ENCODE peak calls at places on chromosomes 13 and 19, in six cellular contexts. G, Y, R, S, T and C are unnamed samples. For H3K36me3 and H3K9me3, the result is how much of the 10 kb centered on the place peaks cover.

GRCh38 chr19:13839193-13839937 is 37.6 kb upstream of the NANOS3 start:
- DNase-seq in R (peak), T (peak), Y (peak), G (no peak), S (peak), C (peak)

GRCh38 chr13:31044658-31045620 is 112.5 kb downstream of the TEX26 start:
- DNase-seq in S (no peak), Y (no peak), R (no peak), G (no peak), T (no peak), C (no peak)

GRCh38 chr13:61286148-61286745 is 129.4 kb downstream of the PCDH20 start:
- DNase-seq in R (no peak), G (no peak), S (no peak), T (no peak), Y (no peak), C (no peak)

GRCh38 chr13:28637714-28638355 is 21.1 kb upstream of the POMP start:
- DNase-seq in G (no peak), S (no peak), T (no peak), Y (no peak), R (no peak), C (no peak)

GRCh38 chr13:39405596-39405995 is 197.4 kb downstream of the LHFPL6 start:
- DNase-seq in G (no peak), R (no peak), Y (no peak), S (no peak), T (no peak), C (no peak)

GRCh38 chr13:46181799-46182490 is at the start of gene LCP1:
- DNase-seq in Y (peak), G (peak), S (no peak), R (no peak), T (peak), C (no peak)

GRCh38 chr19:9431475-9431874 is 3.9 kb downstream of the ZNF266 start:
- DNase-seq in S (no peak), Y (no peak), R (no peak), T (peak), G (no peak), C (peak)

GRCh38 chr13:99053636-99054233 is 75.9 kb upstream of the DOCK9 start:
- DNase-seq in R (no peak), S (peak), T (no peak), Y (no peak), G (no peak), C (no peak)

GRCh38 chr19:18029617-18030338 is 21.8 kb downstream of the ARRDC2 start:
- DNase-seq in Y (no peak), R (no peak), G (no peak), S (peak), T (no peak), C (peak)

GRCh38 chr13:77928909-77929308 is 10.3 kb upstream of the EDNRB start:
- DNase-seq in T (no peak), R (no peak), Y (no peak), S (no peak), G (no peak), C (no peak)

GRCh38 chr13:98293103-98293502 is 116.0 kb upstream of the RNF113B start:
- DNase-seq in Y (peak), G (no peak), T (no peak), S (no peak), R (no peak), C (no peak)

GRCh38 chr13:99345345-99345744 is 38.1 kb upstream of the GPR183 start:
- DNase-seq in T (no peak), G (no peak), Y (no peak), R (peak), S (peak), C (no peak)

GRCh38 chr13:25292301-25292700 is 5.0 kb upstream of the MTMR6 start:
- DNase-seq in G (no peak), R (no peak), Y (no peak), T (no peak), S (no peak), C (no peak)

GRCh38 chr13:71525004-71525403 is 342.0 kb downstream of the DACH1 start:
- DNase-seq in R (no peak), T (no peak), G (no peak), Y (no peak), S (no peak), C (no peak)

GRCh38 chr13:96090240-96091101 is 564 bp downstream of the HS6ST3 start:
- DNase-seq in Y (no peak), T (no peak), R (no peak), G (no peak), S (no peak), C (peak)

GRCh38 chr13:105464249-105464648 is 1071.2 kb downstream of the EFNB2 start:
- DNase-seq in R (no peak), G (no peak), T (no peak), Y (no peak), S (no peak), C (no peak)

GRCh38 chr13:99450416-99450815 is 50.9 kb upstream of the TM9SF2 start:
- DNase-seq in R (no peak), Y (no peak), G (no peak), S (peak), T (no peak), C (no peak)

GRCh38 chr19:38786572-38787265 is 2.3 kb upstream of the LGALS7B start:
- DNase-seq in R (no peak), T (no peak), G (no peak), S (no peak), Y (no peak), C (no peak)

GRCh38 chr13:96769874-96770273 is 224.4 kb downstream of the OXGR1 start:
- DNase-seq in R (no peak), Y (no peak), G (no peak), T (no peak), S (no peak), C (no peak)

GRCh38 chr19:43624933-43625332 is 5.5 kb upstream of the ZNF428 start:
- DNase-seq in S (no peak), R (no peak), Y (peak), T (peak), G (peak), C (peak)

GRCh38 chr19:28686741-28687140 is 526.2 kb downstream of the UQCRFS1 start:
- DNase-seq in T (no peak), R (no peak), Y (no peak), S (no peak), G (no peak), C (no peak)

GRCh38 chr13:51435002-51435578 is 17.7 kb downstream of the INTS6 start:
- DNase-seq in R (no peak), T (no peak), S (no peak), Y (no peak), G (no peak), C (no peak)

GRCh38 chr19:2823646-2824045 is 4.0 kb downstream of the ZNF554 start:
- DNase-seq in S (no peak), Y (no peak), T (no peak), R (no peak), G (no peak), C (no peak)

GRCh38 chr13:27274631-27275030 is 4.0 kb downstream of the RASL11A start:
- DNase-seq in Y (no peak), T (no peak), R (no peak), S (no peak), G (no peak), C (no peak)

GRCh38 chr19:33988601-33989000 is 183.7 kb upstream of the LSM14A start:
- DNase-seq in R (no peak), Y (no peak), G (no peak), T (no peak), S (no peak), C (no peak)

GRCh38 chr13:36858285-36858684 is 39.3 kb downstream of the RFXAP start:
- DNase-seq in Y (no peak), T (no peak), G (no peak), R (no peak), S (no peak), C (no peak)

GRCh38 chr13:31951215-31951678 is 80.3 kb upstream of the FRY start:
- DNase-seq in S (no peak), T (no peak), R (no peak), G (peak), Y (peak), C (peak)

GRCh38 chr13:48000559-48001126 is 430 bp downstream of the SUCLA2 start:
- DNase-seq in T (no peak), R (no peak), S (no peak), G (no peak), Y (peak), C (peak)

GRCh38 chr19:8204961-8205360 is 4.2 kb upstream of the CERS4 start:
- DNase-seq in G (no peak), T (no peak), S (no peak), R (no peak), Y (no peak), C (no peak)

GRCh38 chr13:21625366-21625765 is 21.4 kb upstream of the MICU2 start:
- DNase-seq in Y (no peak), R (no peak), G (no peak), S (no peak), T (no peak), C (peak)

GRCh38 chr19:47375694-47376588 is 26.8 kb downstream of the DHX34 start:
- DNase-seq in Y (no peak), G (no peak), S (no peak), T (no peak), R (no peak), C (no peak)

GRCh38 chr13:27359203-27359821 is 65.1 kb upstream of the GTF3A start:
- DNase-seq in G (no peak), Y (peak), R (no peak), S (peak), T (peak), C (peak)

GRCh38 chr19:41548047-41548446 is 27.9 kb upstream of the CEACAM21 start:
- DNase-seq in R (no peak), S (no peak), G (no peak), Y (no peak), T (no peak), C (no peak)

GRCh38 chr19:3029070-3029923 is at the start of gene TLE2:
- DNase-seq in T (no peak), G (no peak), Y (no peak), S (no peak), R (no peak), C (no peak)

DNA sequence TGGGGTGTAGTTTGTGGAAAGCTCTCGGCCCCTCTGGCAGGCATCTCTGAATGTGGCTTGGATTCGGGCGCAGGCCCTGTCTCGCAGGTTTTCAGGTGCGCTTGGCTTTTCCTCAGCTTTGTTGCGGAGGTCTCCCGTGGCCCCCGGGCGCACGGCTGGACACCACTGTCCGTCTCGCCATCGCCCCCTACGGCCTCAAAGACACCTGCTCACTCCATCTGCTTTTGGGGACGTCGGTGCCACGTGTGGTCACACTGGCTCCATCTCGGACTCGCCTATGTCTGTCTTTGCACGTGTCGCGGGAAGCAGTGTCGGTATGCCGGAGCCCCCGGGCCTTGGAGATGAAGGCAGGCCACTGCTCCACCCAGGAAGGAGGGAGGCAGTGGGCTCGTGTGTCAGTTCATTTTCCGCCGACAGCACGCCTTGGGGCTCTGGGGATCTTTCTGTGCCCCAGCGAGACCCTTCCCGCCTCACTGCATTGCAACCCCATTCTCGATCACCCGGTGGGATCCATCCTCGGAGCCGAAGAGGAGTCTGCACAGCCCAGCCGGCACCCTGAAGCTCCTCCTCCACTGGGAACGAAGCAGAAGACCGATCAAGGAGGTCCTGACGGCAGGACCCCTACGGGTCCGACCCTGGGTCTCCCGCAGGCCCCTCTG is 42.1 kb downstream of the ZNF146 start:
- DNase-seq in T (no peak), G (no peak), S (no peak), R (no peak), Y (no peak), C (no peak)
- H3K4me3 ChIP-seq in T (no peak), G (peak), S (no peak), R (peak), Y (peak), C (no peak)

DNA sequence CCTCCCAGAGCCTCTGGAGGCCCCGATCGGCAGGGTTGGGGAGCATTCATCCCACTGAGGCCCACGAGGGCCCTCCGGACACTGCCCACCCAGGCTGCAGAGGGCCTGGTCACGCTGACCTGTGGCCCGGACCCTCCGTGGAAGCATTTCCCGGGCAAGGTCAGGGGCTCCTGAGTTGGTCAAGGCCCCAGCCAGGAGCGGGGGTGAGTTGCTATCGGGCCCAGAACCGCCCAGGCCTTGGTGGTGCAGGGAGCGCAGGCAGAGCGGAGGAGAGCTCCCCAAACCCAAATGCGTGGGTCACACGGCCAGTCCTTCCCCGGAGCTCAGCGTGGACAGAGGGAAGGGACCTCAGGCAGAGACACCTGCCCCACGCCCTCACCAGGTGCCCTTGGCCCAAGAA is 25.7 kb downstream of the GPX4 start:
- DNase-seq in S (no peak), G (no peak), R (no peak), Y (no peak), T (no peak), C (no peak)
- H3K36me3 ChIP-seq in S (under half), G (half or more), R (under half), Y (under half), T (under half), C (under half)

DNA sequence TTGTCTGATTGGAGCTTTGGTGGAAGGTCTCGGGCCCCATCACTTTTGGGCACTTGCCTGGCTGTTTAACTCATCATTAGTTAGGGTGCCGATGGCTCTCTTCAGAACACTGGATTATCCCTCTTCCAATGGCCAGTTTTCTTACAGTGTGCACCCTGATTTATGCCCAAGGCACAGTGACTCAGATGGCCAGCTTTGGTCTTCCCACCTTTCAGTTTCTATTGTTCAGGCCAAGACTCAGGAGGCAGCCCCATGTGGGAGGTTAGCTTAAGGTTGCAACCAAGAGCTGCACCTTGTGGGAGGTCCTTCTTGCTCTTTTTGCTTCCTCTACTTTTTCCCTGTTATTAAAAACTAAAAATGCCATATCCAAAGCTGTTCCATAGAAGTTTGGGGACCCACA is 121.0 kb upstream of the ZNF91 start:
- DNase-seq in G (no peak), S (no peak), R (no peak), T (no peak), Y (no peak), C (no peak)
- H3K9me3 ChIP-seq in G (under half), S (under half), R (under half), T (under half), Y (under half), C (under half)

GRCh38 chr13:113869263-113869662 is 5.4 kb upstream of the GAS6 start:
- DNase-seq in R (peak), G (no peak), S (no peak), T (no peak), Y (no peak), C (no peak)
- H3K4me3 ChIP-seq in R (no peak), G (no peak), S (no peak), T (no peak), Y (no peak), C (no peak)

GRCh38 chr13:102677122-102677521 is 17.7 kb downstream of the METTL21C start:
- DNase-seq in G (no peak), Y (no peak), S (no peak), T (no peak), R (no peak), C (no peak)
- H3K36me3 ChIP-seq in G (half or more), Y (under half), S (half or more), T (under half), R (under half), C (half or more)

DNA sequence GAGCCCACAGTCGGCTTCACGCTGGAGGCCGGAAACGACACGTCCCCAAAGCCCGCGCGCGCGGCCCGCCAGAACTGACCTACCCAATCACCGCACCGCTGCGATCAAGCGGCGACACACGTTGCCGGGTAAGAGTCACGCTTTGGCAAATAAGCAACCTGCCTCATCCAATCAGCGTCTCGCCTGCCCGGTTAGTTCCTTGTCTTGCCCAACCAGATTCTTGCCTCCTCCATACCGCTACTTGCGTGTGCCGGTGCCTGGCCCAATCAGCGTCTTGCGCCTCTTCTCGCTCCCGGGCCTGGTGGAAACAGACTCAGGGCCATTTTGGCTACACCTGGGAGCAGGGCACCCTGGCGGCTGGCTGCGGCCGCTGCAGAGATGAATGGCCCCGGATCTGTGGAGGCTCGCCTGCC is 11.6 kb upstream of the ZNF544 start:
- DNase-seq in Y (no peak), T (no peak), R (no peak), S (no peak), G (no peak), C (no peak)
- H3K9me3 ChIP-seq in Y (under half), T (half or more), R (half or more), S (under half), G (half or more), C (under half)

DNA sequence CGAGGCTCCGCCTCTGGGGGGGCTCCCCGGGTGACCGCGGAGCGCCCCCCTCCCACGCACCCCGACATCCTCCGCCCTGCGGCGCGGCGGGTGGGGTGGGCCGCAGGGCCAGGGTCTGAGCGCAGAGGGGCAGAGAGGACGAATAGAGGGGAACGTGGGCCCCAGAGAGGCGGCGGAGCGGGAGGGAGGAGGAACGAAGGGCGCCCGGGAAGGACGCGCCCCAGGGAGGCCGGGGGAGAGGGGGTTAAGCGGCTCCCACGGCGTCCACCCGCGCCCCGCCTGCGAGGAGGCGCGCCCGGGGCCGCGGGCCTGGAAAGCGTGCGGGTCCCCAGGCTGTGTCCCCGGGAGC is 1.0 kb downstream of the HCN2 start:
- DNase-seq in G (no peak), R (no peak), T (no peak), S (no peak), Y (no peak), C (no peak)
- H3K4me3 ChIP-seq in G (no peak), R (peak), T (no peak), S (peak), Y (no peak), C (no peak)